ENCODE peak calls at places on chromosomes 11 and 22, in five cellular contexts. V is mucosa of descending colon, D is prostate gland, N is H9, M is GM13976. H is an unnamed sample.

GRCh38 chr11:1694064-1694845 is 2.7 kb upstream of the KRTAP5-6 start:
- DNase-seq in V (peak), N (peak), M (peak), D (peak), H (peak)

GRCh38 chr11:8018742-8019631 is 31.9 kb downstream of the EIF3F start:
- DNase-seq in N (peak), V (peak), M (peak), D (peak), H (no peak)

GRCh38 chr11:66317322-66317765 is 500 bp upstream of the CD248 start:
- DNase-seq in M (no peak), D (no peak), V (no peak), N (no peak), H (no peak)

GRCh38 chr22:44181033-44181911 is 547 bp downstream of the PARVG start:
- DNase-seq in D (no peak), N (no peak), M (peak), V (peak), H (no peak)

GRCh38 chr11:34502949-34503348 is 10.6 kb downstream of the ELF5 start:
- DNase-seq in N (no peak), D (no peak), M (no peak), V (no peak), H (no peak)

GRCh38 chr22:38758276-38758945 is 2.6 kb upstream of the SUN2 start:
- DNase-seq in M (peak), D (no peak), V (peak), N (no peak), H (no peak)

GRCh38 chr11:47171856-47172255 is 4.8 kb downstream of the ARFGAP2 start:
- DNase-seq in V (no peak), M (no peak), D (no peak), N (no peak), H (no peak)

GRCh38 chr11:77250881-77251640 is 50.4 kb downstream of the GDPD4 start:
- DNase-seq in M (no peak), V (no peak), N (no peak), D (no peak), H (no peak)

GRCh38 chr22:30362632-30363281 is 6.0 kb downstream of the CCDC157 start:
- DNase-seq in N (peak), D (no peak), V (no peak), M (no peak), H (no peak)

GRCh38 chr11:47443028-47443700 is 5.8 kb downstream of the RAPSN start:
- DNase-seq in D (no peak), N (no peak), V (no peak), M (no peak), H (no peak)

GRCh38 chr11:70737816-70738630 is 339.7 kb downstream of the CTTN start:
- DNase-seq in D (no peak), N (no peak), M (no peak), V (no peak), H (no peak)

GRCh38 chr22:36445158-36445668 is 36.2 kb downstream of the TXN2 start:
- DNase-seq in M (no peak), D (no peak), V (no peak), N (no peak), H (no peak)

GRCh38 chr11:69446108-69446507 is 35.4 kb upstream of the LINC01488 start:
- DNase-seq in N (no peak), M (no peak), V (no peak), D (no peak), H (no peak)

GRCh38 chr22:30485362-30485988 is 13.7 kb upstream of the SEC14L3 start:
- DNase-seq in D (peak), N (peak), V (peak), M (peak), H (no peak)

GRCh38 chr11:251550-251949 is 14.8 kb downstream of the PSMD13 start:
- DNase-seq in D (no peak), N (no peak), M (no peak), V (no peak), H (no peak)

GRCh38 chr11:80320765-80321164 is 879.9 kb upstream of the TENM4 start:
- DNase-seq in D (no peak), V (no peak), M (no peak), N (peak), H (no peak)

GRCh38 chr11:69310351-69310750 is 16.4 kb downstream of the MYEOV start:
- DNase-seq in D (no peak), N (no peak), V (no peak), M (no peak), H (no peak)

GRCh38 chr11:61594907-61595257 is 14.0 kb upstream of the SYT7 start:
- DNase-seq in D (no peak), N (no peak), M (no peak), V (no peak), H (no peak)

GRCh38 chr22:45239378-45240136 is 1.1 kb downstream of the KIAA0930 start:
- DNase-seq in N (no peak), M (no peak), V (no peak), D (no peak), H (no peak)

GRCh38 chr22:24969588-24970301 is 17.2 kb downstream of the KIAA1671 start:
- DNase-seq in D (peak), V (no peak), M (no peak), N (no peak), H (no peak)

GRCh38 chr22:30868663-30869385 is 99.8 kb downstream of the MORC2 start:
- DNase-seq in M (no peak), D (no peak), V (no peak), N (no peak), H (no peak)

GRCh38 chr11:113240790-113241189 is 73.6 kb upstream of the TTC12 start:
- DNase-seq in V (no peak), M (no peak), N (no peak), D (no peak), H (no peak)

GRCh38 chr22:50192056-50192824 is 6.5 kb downstream of the TRABD start:
- DNase-seq in N (no peak), V (no peak), M (no peak), D (peak), H (no peak)

GRCh38 chr11:130454495-130455262 is 6.2 kb downstream of the ADAMTS15 start:
- DNase-seq in D (no peak), V (no peak), M (no peak), N (no peak), H (no peak)

GRCh38 chr22:33328789-33329296 is 270.7 kb upstream of the SYN3 start:
- DNase-seq in V (peak), M (no peak), N (no peak), D (no peak), H (peak)

GRCh38 chr11:33934450-33934849 is 42.6 kb upstream of the LMO2 start:
- DNase-seq in M (no peak), N (no peak), D (no peak), V (no peak), H (no peak)

GRCh38 chr11:78256962-78257361 is 68.2 kb downstream of the USP35 start:
- DNase-seq in D (no peak), M (no peak), N (no peak), V (peak), H (no peak)

GRCh38 chr11:93541154-93541553 is 2.0 kb downstream of the SMCO4 start:
- DNase-seq in N (no peak), V (no peak), D (no peak), M (no peak), H (no peak)

GRCh38 chr11:31804439-31805036 is 6.6 kb downstream of the PAX6 start:
- DNase-seq in D (no peak), N (peak), M (peak), V (no peak), H (no peak)

GRCh38 chr11:117874910-117875396 is 1.5 kb downstream of the FXYD6 start:
- DNase-seq in N (no peak), M (no peak), V (no peak), D (no peak), H (no peak)

GRCh38 chr22:37982938-37983859 is 1.2 kb downstream of the SOX10 start:
- DNase-seq in D (no peak), N (peak), M (no peak), V (no peak), H (no peak)

GRCh38 chr22:42905217-42905616 is 48.1 kb upstream of the ARFGAP3 start:
- DNase-seq in D (no peak), N (no peak), V (no peak), M (no peak), H (no peak)

GRCh38 chr22:19941365-19942070 is at the start of the genes COMT and TXNRD2:
- DNase-seq in D (peak), V (peak), N (no peak), M (peak), H (no peak)
- TF ChIP-seq CTCF in D (no peak), V (no peak), N (no peak), M (no peak), H (no peak)

GRCh38 chr22:49024775-49025440 is 802.8 kb downstream of the BRD1 start:
- DNase-seq in N (no peak), V (no peak), M (no peak), D (no peak), H (no peak)

GRCh38 chr22:49027122-49027670 is 800.5 kb downstream of the BRD1 start:
- DNase-seq in N (no peak), M (no peak), V (no peak), D (no peak), H (no peak)

GRCh38 chr22:49025791-49026475 is 801.7 kb downstream of the BRD1 start:
- DNase-seq in D (no peak), N (no peak), V (no peak), M (no peak), H (no peak)

GRCh38 chr22:49028111-49028510 is 799.6 kb downstream of the BRD1 start:
- DNase-seq in N (no peak), D (no peak), V (no peak), M (no peak), H (no peak)

GRCh38 chr22:49026476-49027121 is 801.1 kb downstream of the BRD1 start:
- DNase-seq in V (no peak), D (no peak), N (peak), M (no peak), H (no peak)
- TF ChIP-seq CTCF in V (no peak), D (no peak), N (peak), M (no peak), H (peak)

GRCh38 chr11:17546240-17546639 is 819 bp upstream of the OTOG start:
- DNase-seq in V (no peak), D (no peak), M (no peak), N (no peak), H (no peak)

GRCh38 chr11:17547051-17547577 is at the start of gene OTOG:
- DNase-seq in N (peak), D (no peak), M (no peak), V (no peak), H (no peak)

GRCh38 chr11:17547932-17548331 is 873 bp downstream of the OTOG start:
- DNase-seq in D (no peak), N (peak), M (no peak), V (no peak), H (no peak)

GRCh38 chr11:17550455-17551346 is 3.6 kb downstream of the OTOG start:
- DNase-seq in N (no peak), M (no peak), D (no peak), V (no peak), H (no peak)

DNA sequence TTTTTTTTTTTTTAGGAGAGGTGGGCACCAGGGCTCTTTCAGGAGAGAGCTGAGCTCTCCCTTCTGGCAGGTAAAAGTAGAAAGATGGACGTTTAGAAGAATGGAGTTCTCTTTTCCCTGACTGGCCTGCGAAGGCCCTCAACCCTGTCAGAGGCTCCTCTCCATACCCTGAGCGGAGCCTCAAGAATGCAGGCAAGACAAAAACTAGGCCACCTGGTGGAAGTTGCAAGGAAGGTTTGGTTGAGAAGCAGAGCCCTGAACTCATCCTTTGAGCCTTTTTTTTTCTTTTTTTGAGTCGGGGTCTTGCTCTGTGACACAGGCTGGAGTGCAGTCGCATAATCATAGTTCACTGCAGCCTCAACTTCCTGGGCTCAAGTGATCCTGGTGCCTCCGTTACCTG is 1.4 kb downstream of the OTOG start:
- DNase-seq in V (no peak), M (no peak), N (peak), D (no peak), H (no peak)
- TF ChIP-seq CTCF in V (no peak), M (no peak), N (peak), D (no peak), H (peak)

DNA sequence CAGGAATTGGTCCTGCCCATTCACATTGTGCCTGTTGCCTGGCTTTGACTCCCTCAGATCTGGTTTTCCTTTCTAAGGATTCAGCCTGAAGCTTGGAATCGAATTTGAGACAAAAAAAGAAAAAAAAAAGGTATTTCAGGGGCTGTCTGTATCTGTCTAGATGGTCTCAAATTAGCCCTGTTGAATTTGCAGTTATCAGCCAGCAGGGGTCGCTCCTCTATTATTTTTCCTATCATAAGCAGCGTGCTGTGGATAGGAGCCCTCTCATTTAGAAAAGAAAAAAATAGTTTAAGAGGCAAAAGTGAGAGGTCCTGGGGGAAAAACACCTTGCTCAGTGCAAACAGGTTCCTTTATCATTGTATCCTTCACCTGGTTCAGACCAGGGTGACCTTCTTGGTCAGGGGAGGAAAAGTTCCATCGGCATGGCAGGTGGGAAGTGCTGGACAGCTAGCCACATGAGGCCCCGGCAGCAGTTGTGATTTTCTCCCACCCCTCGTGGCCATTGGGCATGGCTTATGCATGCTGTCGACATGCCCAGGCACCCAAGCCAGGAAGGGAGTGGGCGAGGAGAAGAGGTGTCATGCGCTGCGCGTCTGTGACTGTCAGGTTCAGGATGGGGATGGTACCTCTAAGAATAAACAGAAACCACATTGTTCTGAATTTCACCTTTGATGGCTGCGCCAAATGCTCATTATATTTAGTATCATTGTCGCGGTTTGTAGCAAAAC is 13.1 kb downstream of the OR5AK2 start:
- DNase-seq in M (no peak), N (no peak), D (no peak), V (no peak), H (no peak)
- TF ChIP-seq CTCF in M (no peak), N (peak), D (no peak), V (no peak), H (peak)

GRCh38 chr11:132186699-132187098 is 816.3 kb downstream of the NTM start:
- DNase-seq in M (no peak), N (peak), V (no peak), D (no peak), H (no peak)
- TF ChIP-seq CTCF in M (no peak), N (peak), V (no peak), D (no peak), H (peak)

DNA sequence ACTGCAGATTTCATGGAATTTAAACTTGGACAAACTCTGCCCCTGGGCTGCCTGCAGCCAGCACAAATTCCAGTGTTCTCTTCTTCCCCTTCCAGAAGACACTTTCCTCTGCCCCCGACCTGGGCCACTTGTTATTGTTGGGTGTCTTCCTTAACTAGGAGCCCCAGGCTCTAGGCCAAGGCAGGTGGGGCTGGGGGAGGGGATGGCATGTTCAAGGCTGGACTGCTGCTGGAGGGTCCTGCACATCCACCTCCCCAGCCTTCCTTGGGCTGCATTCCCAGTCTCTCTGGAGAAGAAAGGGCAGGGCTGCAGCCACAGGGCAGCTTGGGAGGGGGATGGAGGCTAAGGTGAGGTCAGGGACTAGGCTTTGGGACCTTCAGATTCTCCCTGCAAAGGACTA is 11.5 kb upstream of the SLC22A6 start:
- DNase-seq in V (no peak), D (no peak), N (no peak), M (no peak), H (no peak)
- TF ChIP-seq CTCF in V (no peak), D (no peak), N (no peak), M (no peak), H (no peak)

GRCh38 chr11:116172156-116172555 is 600.6 kb downstream of the BUD13 start:
- DNase-seq in D (no peak), N (no peak), V (no peak), M (no peak), H (no peak)

GRCh38 chr11:116169776-116170175 is 603.0 kb downstream of the BUD13 start:
- DNase-seq in N (no peak), V (no peak), M (no peak), D (no peak), H (no peak)

GRCh38 chr11:116171271-116172140 is 601.3 kb downstream of the BUD13 start:
- DNase-seq in V (no peak), M (no peak), D (no peak), N (no peak), H (no peak)

GRCh38 chr11:116168459-116168787 is 604.4 kb downstream of the BUD13 start:
- DNase-seq in M (no peak), N (no peak), V (no peak), D (no peak), H (no peak)

DNA sequence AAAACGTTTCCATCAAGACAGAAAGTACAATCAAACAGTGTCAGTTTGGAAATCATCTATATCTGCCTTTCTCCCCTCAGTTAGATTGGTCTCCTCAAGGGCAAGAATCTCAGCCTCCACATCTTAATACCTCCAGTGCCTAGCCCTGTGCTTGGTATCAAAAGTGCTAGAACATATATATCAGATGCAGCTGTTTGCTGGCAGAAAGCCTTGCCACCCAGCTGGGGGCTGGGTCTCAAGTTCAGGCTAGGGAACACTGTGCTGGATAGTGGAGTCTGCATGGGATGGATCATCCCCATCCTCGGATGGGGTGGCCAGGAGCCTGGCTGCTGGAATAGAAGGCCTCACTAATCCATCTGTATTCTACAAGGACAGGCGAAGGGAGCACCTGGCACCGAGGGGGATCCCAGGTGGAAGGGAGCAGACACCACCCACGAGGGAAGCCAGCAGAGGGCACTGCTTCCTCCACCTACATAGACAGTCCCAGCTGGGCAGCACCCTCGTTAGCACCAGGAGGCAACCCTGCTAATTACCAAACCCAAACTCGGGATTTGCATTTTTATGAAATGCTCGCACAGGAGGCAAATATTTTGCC is 602.2 kb downstream of the BUD13 start:
- DNase-seq in M (no peak), N (peak), V (peak), D (no peak), H (no peak)
- TF ChIP-seq CTCF in M (no peak), N (peak), V (no peak), D (peak), H (peak)

GRCh38 chr11:95849087-95849825 is 59.0 kb downstream of the CEP57 start:
- DNase-seq in V (peak), D (peak), N (peak), M (peak), H (no peak)
- TF ChIP-seq CTCF in V (no peak), D (peak), N (peak), M (peak), H (peak)

H was measured in GM12864.